ENCODE peak calls at places on chromosome 9, in six cellular contexts. Z, E, R, J, P and S are unnamed samples. For H3K27me3, the result is how much of the 10 kb centered on the place peaks cover.

GRCh38 chr9:38393128-38393809 is 767 bp downstream of the ALDH1B1 start:
- DNase-seq in Z (no peak), J (peak), R (no peak), E (no peak), P (no peak), S (no peak)

GRCh38 chr9:88852794-88853193 is 138.5 kb upstream of the S1PR3 start:
- DNase-seq in E (no peak), Z (no peak), J (peak), P (peak), R (no peak), S (peak)

GRCh38 chr9:114055061-114055460 is 23.0 kb downstream of the AMBP start:
- DNase-seq in J (no peak), E (peak), R (no peak), Z (no peak), P (no peak), S (no peak)

GRCh38 chr9:89701221-89701798 is 96.5 kb downstream of the GADD45G start:
- DNase-seq in E (no peak), P (no peak), J (no peak), R (peak), Z (no peak), S (no peak)

GRCh38 chr9:114017741-114018715 is 60.1 kb downstream of the AMBP start:
- DNase-seq in E (no peak), Z (no peak), P (no peak), R (no peak), J (no peak), S (no peak)

GRCh38 chr9:14924821-14925220 is 14.6 kb upstream of the FREM1 start:
- DNase-seq in P (no peak), R (no peak), J (peak), Z (no peak), E (no peak), S (peak)

GRCh38 chr9:108933231-108933630 is 693 bp downstream of the ELP1 start:
- DNase-seq in E (no peak), Z (peak), J (peak), P (no peak), R (no peak), S (peak)

GRCh38 chr9:128163027-128163515 is 3.0 kb downstream of the BBLN start:
- DNase-seq in J (no peak), E (no peak), Z (no peak), R (no peak), P (no peak), S (no peak)

GRCh38 chr9:135198889-135199288 is 111.4 kb downstream of the OLFM1 start:
- DNase-seq in E (no peak), R (no peak), J (no peak), Z (no peak), P (no peak), S (no peak)

GRCh38 chr9:108568093-108568492 is 287.7 kb downstream of the ACTL7B start:
- DNase-seq in J (no peak), P (peak), E (no peak), R (no peak), Z (no peak), S (no peak)

GRCh38 chr9:129497837-129498450 is 123.0 kb downstream of the C9orf50 start:
- DNase-seq in R (no peak), J (no peak), Z (no peak), E (no peak), P (no peak), S (no peak)

GRCh38 chr9:114549677-114550330 is 37.8 kb upstream of the ATP6V1G1 start:
- DNase-seq in Z (no peak), E (no peak), P (no peak), R (no peak), J (no peak), S (no peak)

GRCh38 chr9:37987467-37987981 is 81.5 kb downstream of the SHB start:
- DNase-seq in Z (no peak), P (no peak), J (no peak), E (no peak), R (no peak), S (no peak)

GRCh38 chr9:23825700-23826099 is 340 bp downstream of the ELAVL2 start:
- DNase-seq in E (no peak), R (no peak), Z (no peak), P (peak), J (peak), S (no peak)
- H3K27me3 ChIP-seq in E (under half), R (under half), Z (half or more), P (under half), J (under half), S (under half)

DNA sequence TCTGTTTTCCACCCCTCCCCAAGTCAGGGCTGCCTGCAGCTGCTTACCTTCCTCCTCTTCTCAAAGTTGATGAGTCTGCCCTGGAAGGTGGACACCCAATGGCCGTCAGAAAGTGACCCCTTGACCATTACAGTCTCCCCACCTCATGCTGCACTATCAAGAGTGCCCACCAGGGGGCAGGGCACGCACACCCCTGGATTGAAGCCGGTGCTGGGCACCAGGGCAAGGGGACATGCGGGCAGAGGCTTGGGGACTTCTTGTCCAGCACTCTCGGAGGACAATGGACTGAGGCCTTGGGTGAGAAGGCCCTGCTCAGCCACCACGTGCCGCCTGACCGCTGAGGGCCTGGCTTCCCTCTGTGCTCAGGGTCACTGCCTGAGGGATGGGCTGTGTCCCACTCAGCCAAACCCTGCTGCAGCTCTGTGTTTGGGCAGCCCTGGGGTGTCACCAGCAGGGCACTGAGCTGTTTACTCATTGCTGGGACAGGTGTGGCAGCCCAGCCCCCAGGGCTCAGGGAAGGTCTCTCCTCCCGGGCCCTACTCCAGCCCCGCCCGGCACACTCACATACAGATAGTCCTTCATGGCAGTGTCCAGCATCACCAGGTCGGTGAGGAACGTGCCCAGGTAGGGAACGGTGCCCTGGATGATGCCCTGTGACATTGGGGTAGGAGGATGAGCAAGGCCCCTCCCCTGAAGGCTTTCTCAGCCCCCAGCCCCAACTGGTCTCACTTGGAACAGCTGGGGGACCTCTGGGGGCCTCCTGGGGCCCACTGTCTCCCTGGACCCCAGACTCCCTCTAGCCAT is 17.7 kb downstream of the RALGDS start:
- DNase-seq in J (peak), R (peak), P (peak), Z (peak), E (no peak), S (no peak)
- H3K27ac ChIP-seq in J (no peak), R (no peak), P (no peak), Z (peak), E (no peak), S (no peak)

GRCh38 chr9:83670381-83670780 is 37.4 kb downstream of the UBQLN1 start:
- DNase-seq in J (no peak), R (no peak), P (no peak), E (no peak), Z (no peak), S (no peak)

GRCh38 chr9:83662933-83663332 is 40.0 kb downstream of the IDNK start:
- DNase-seq in R (no peak), J (no peak), E (no peak), P (no peak), Z (no peak), S (no peak)

GRCh38 chr9:83669067-83669466 is 38.7 kb downstream of the UBQLN1 start:
- DNase-seq in E (no peak), P (no peak), Z (no peak), J (no peak), R (no peak), S (peak)

GRCh38 chr9:83665576-83666200 is 42.1 kb downstream of the UBQLN1 start:
- DNase-seq in E (no peak), Z (no peak), P (no peak), J (no peak), R (no peak), S (no peak)
- H3K27me3 ChIP-seq in E (under half), Z (under half), P (under half), J (under half), R (under half), S (under half)

GRCh38 chr9:70079364-70080103 is 35.9 kb downstream of the MAMDC2 start:
- DNase-seq in Z (no peak), E (no peak), P (no peak), R (no peak), J (peak), S (peak)
- H3K27ac ChIP-seq in Z (peak), E (peak), P (no peak), R (no peak), J (no peak), S (no peak)

GRCh38 chr9:76138360-76138759 is 247.9 kb downstream of the PCSK5 start:
- DNase-seq in E (no peak), P (no peak), J (no peak), Z (peak), R (no peak), S (no peak)
- H3K27me3 ChIP-seq in E (under half), P (under half), J (under half), Z (under half), R (under half), S (under half)

DNA sequence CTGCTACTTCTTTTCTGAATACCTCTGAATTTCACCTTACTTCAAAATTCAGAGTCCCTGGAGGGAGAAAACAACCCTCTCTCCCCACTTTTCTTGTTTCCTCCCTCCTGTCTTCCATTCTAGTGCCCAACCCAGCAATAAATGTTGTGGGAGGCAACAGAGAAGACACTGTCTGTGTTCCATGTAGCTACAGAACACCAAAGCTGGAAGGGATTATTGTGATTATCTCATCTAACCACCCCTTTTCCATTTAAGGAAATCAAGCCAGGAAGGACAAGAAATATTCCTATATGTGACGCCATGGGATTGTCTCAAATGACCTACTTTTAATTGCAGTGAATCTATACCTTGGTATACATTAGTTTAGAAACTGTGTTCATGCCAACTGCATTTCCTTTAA is 476.6 kb upstream of the TNC start:
- DNase-seq in Z (no peak), P (peak), J (no peak), R (no peak), E (no peak), S (no peak)
- H3K27ac ChIP-seq in Z (no peak), P (no peak), J (no peak), R (no peak), E (no peak), S (no peak)

GRCh38 chr9:136745389-136746218 is 2.7 kb downstream of the LCN6 start:
- DNase-seq in Z (no peak), R (no peak), J (no peak), P (no peak), E (no peak), S (no peak)
- H3K27me3 ChIP-seq in Z (under half), R (under half), J (under half), P (under half), E (under half), S (under half)